ENCODE peak calls at places on chromosomes 13 and 19, in six cellular contexts. Q, V, U, S, I and Z are unnamed samples.

GRCh38 chr19:53086949-53087348 is 16.3 kb downstream of the ZNF160 start:
- DNase-seq in Q (no peak), V (no peak), U (no peak), S (peak), I (no peak), Z (no peak)

GRCh38 chr13:43574601-43575000 is 212.2 kb downstream of the ENOX1 start:
- DNase-seq in Q (no peak), V (no peak), U (no peak), S (no peak), I (no peak), Z (no peak)

GRCh38 chr19:48963371-48964204 is 1.5 kb upstream of the FTL start:
- DNase-seq in Q (peak), V (peak), U (peak), S (peak), I (peak), Z (peak)

GRCh38 chr19:4986056-4986455 is 17.1 kb downstream of the KDM4B start:
- DNase-seq in Q (no peak), V (no peak), U (no peak), S (no peak), I (no peak), Z (no peak)

GRCh38 chr13:88648598-88649373 is 977.6 kb downstream of the SLITRK5 start:
- DNase-seq in Q (no peak), V (no peak), U (no peak), S (no peak), I (no peak), Z (no peak)

GRCh38 chr19:10191347-10191746 is 3.4 kb downstream of the DNMT1 start:
- DNase-seq in Q (no peak), V (no peak), U (no peak), S (no peak), I (no peak), Z (no peak)

GRCh38 chr19:41218615-41219507 is at the start of gene AXL:
- DNase-seq in Q (no peak), V (peak), U (no peak), S (peak), I (no peak), Z (no peak)

GRCh38 chr13:113939905-113940339 is 34.0 kb downstream of the C13orf46 start:
- DNase-seq in Q (no peak), V (no peak), U (no peak), S (no peak), I (no peak), Z (no peak)

GRCh38 chr19:19613456-19613855 is 5.0 kb downstream of the PBX4 start:
- DNase-seq in Q (no peak), V (no peak), U (no peak), S (no peak), I (no peak), Z (no peak)

GRCh38 chr19:45478454-45479238 is 10.8 kb downstream of the FOSB start:
- DNase-seq in Q (peak), V (no peak), U (peak), S (peak), I (peak), Z (peak)

GRCh38 chr13:26247011-26247410 is 6.9 kb upstream of the CDK8 start:
- DNase-seq in Q (no peak), V (no peak), U (no peak), S (no peak), I (no peak), Z (no peak)

GRCh38 chr13:106077017-106077416 is 458.4 kb downstream of the EFNB2 start:
- DNase-seq in Q (no peak), V (no peak), U (no peak), S (no peak), I (no peak), Z (no peak)

GRCh38 chr19:18669883-18670282 is 13.6 kb upstream of the CRTC1 start:
- DNase-seq in Q (no peak), V (no peak), U (no peak), S (no peak), I (no peak), Z (no peak)

GRCh38 chr13:98478134-98479129 is 98.5 kb downstream of the STK24 start:
- DNase-seq in Q (no peak), V (peak), U (no peak), S (no peak), I (no peak), Z (peak)

GRCh38 chr19:39998511-39998910 is 1.7 kb downstream of the ZNF546 start:
- DNase-seq in Q (no peak), V (no peak), U (no peak), S (no peak), I (no peak), Z (no peak)

GRCh38 chr19:49094505-49095482 is 9.5 kb downstream of the SNRNP70 start:
- DNase-seq in Q (no peak), V (no peak), U (no peak), S (peak), I (no peak), Z (no peak)

GRCh38 chr19:45717983-45718650 is 12.6 kb downstream of the FBXO46 start:
- DNase-seq in Q (no peak), V (no peak), U (no peak), S (no peak), I (peak), Z (no peak)